ENCODE peak calls at places on chromosome 21, in ten cellular contexts. A is T-helper 2 cell; B is LNCaP clone FGC; L is stimulated activated CD4-positive, alpha-beta T cell treated with anti-CD3 and anti-CD28 coated beads, Interleukin-4, amount 100 ng/mL, for 1 hour; Q is COR-L47; H is transverse colon; S is HEK293T; M is CD8-positive, alpha-beta memory T cell; G is A549; F is activated naive CD4-positive, alpha-beta T cell treated with anti-CD3 and anti-CD28 coated beads, Interleukin-2, amount 50 U/mL, for 16 hours. O is an unnamed sample.

GRCh38 chr21:34185051-34185750 is 111.8 kb downstream of the MRPS6 start:
- DNase-seq in F (no peak), S (no peak), Q (no peak), G (no peak), B (no peak), H (no peak), A (no peak), L (no peak), M (no peak), O (no peak)

GRCh38 chr21:45557611-45558043 is 15.4 kb upstream of the SLC19A1 start:
- DNase-seq in L (no peak), Q (no peak), A (peak), H (no peak), M (no peak), B (no peak), G (no peak), S (no peak), F (no peak), O (no peak)

GRCh38 chr21:45581322-45581712 is 39.1 kb upstream of the SLC19A1 start:
- DNase-seq in F (no peak), G (no peak), H (peak), B (no peak), S (no peak), M (no peak), A (no peak), L (no peak), Q (no peak), O (no peak)

GRCh38 chr21:17454315-17455027 is 58.4 kb upstream of the CXADR start:
- DNase-seq in H (no peak), G (peak), B (peak), Q (no peak), S (peak), F (peak), M (no peak), A (no peak), L (peak), O (no peak)

GRCh38 chr21:46316708-46317324 is 6.9 kb downstream of the C21orf58 start:
- DNase-seq in Q (no peak), G (no peak), F (no peak), B (no peak), L (no peak), M (no peak), S (peak), H (no peak), A (no peak), O (no peak)

GRCh38 chr21:45456836-45457160 is 51.8 kb downstream of the COL18A1 start:
- DNase-seq in M (no peak), A (no peak), S (no peak), Q (no peak), B (no peak), F (no peak), H (no peak), G (no peak), L (no peak), O (no peak)

GRCh38 chr21:34668803-34669148 is at the start of gene CLIC6:
- DNase-seq in H (peak), F (no peak), Q (no peak), L (no peak), A (no peak), G (no peak), S (no peak), M (no peak), B (no peak), O (no peak)

GRCh38 chr21:28431022-28431421 is 561.7 kb downstream of the LTN1 start:
- DNase-seq in S (no peak), G (no peak), L (no peak), F (no peak), H (no peak), M (no peak), A (no peak), B (peak), Q (no peak), O (no peak)

GRCh38 chr21:36075171-36075570 is 5.3 kb downstream of the CBR1 start:
- DNase-seq in Q (no peak), A (no peak), H (no peak), L (no peak), F (no peak), S (no peak), G (no peak), M (no peak), B (no peak), O (no peak)

GRCh38 chr21:43645414-43645891 is 13.8 kb downstream of the HSF2BP start:
- DNase-seq in F (no peak), B (no peak), Q (peak), L (no peak), G (peak), H (peak), M (no peak), S (peak), A (no peak), O (no peak)

GRCh38 chr21:29719561-29719960 is 220.2 kb downstream of the GRIK1 start:
- DNase-seq in S (no peak), Q (no peak), A (no peak), G (no peak), M (no peak), F (no peak), B (no peak), H (no peak), L (no peak), O (no peak)

GRCh38 chr21:16370176-16370575 is 640.4 kb downstream of the USP25 start:
- DNase-seq in L (no peak), H (no peak), A (no peak), M (no peak), S (no peak), F (no peak), B (peak), Q (peak), G (no peak), O (no peak)

GRCh38 chr21:19031956-19032355 is 628.4 kb upstream of the TMPRSS15 start:
- DNase-seq in G (no peak), A (no peak), Q (peak), M (no peak), F (no peak), B (no peak), S (no peak), H (no peak), L (no peak), O (no peak)

GRCh38 chr21:41857771-41858300 is 21.3 kb downstream of the PRDM15 start:
- DNase-seq in F (no peak), H (no peak), Q (no peak), M (no peak), L (no peak), G (no peak), A (no peak), S (no peak), B (no peak), O (no peak)

GRCh38 chr21:44427241-44428120 is 27.8 kb upstream of the LRRC3 start:
- DNase-seq in M (no peak), G (no peak), L (no peak), F (no peak), H (no peak), A (no peak), B (no peak), S (no peak), Q (peak), O (no peak)

GRCh38 chr21:44528634-44528995 is 11.4 kb downstream of the KRTAP10-1 start:
- DNase-seq in F (no peak), G (no peak), S (no peak), M (no peak), Q (no peak), A (peak), B (no peak), H (no peak), L (no peak), O (no peak)

GRCh38 chr21:26389971-26390641 is 183.0 kb downstream of the CYYR1 start:
- DNase-seq in M (no peak), Q (no peak), F (no peak), L (no peak), G (peak), S (no peak), B (no peak), H (no peak), A (no peak), O (no peak)

GRCh38 chr21:44506279-44507255 is 33.4 kb downstream of the KRTAP10-1 start:
- DNase-seq in F (no peak), S (no peak), Q (no peak), A (no peak), M (no peak), H (no peak), B (no peak), L (no peak), G (no peak), O (no peak)

GRCh38 chr21:45290948-45291612 is 3.4 kb upstream of the POFUT2 start:
- DNase-seq in B (no peak), G (no peak), S (no peak), F (no peak), M (no peak), A (no peak), H (no peak), L (no peak), Q (no peak), O (no peak)

GRCh38 chr21:29163381-29164115 is 33.1 kb downstream of the MAP3K7CL start:
- DNase-seq in M (no peak), A (no peak), F (no peak), H (no peak), B (no peak), Q (no peak), L (no peak), S (no peak), G (no peak), O (no peak)

GRCh38 chr21:30057108-30057507 is 109.5 kb downstream of the CLDN17 start:
- DNase-seq in Q (no peak), L (no peak), B (no peak), M (no peak), A (no peak), S (no peak), F (no peak), H (no peak), G (no peak), O (no peak)

GRCh38 chr21:29316029-29316742 is 17.5 kb downstream of the BACH1 start:
- DNase-seq in A (no peak), S (no peak), G (no peak), Q (no peak), B (no peak), L (no peak), H (no peak), M (no peak), F (no peak), O (no peak)

GRCh38 chr21:45584786-45585185 is 42.5 kb upstream of the SLC19A1 start:
- DNase-seq in F (no peak), B (no peak), G (no peak), Q (no peak), S (no peak), A (no peak), M (no peak), L (no peak), H (no peak), O (no peak)

GRCh38 chr21:45112371-45112770 is 38.0 kb downstream of the ADARB1 start:
- DNase-seq in G (no peak), S (no peak), M (no peak), H (no peak), Q (no peak), A (no peak), L (no peak), B (no peak), F (no peak), O (no peak)

GRCh38 chr21:34333150-34333739 is 30.6 kb upstream of the KCNE2 start:
- DNase-seq in H (no peak), M (no peak), Q (no peak), F (no peak), S (no peak), B (no peak), G (no peak), A (no peak), L (no peak), O (no peak)

GRCh38 chr21:31484219-31484618 is 140.2 kb upstream of the TIAM1 start:
- DNase-seq in L (no peak), F (no peak), A (no peak), Q (peak), H (no peak), B (no peak), M (no peak), G (no peak), S (no peak), O (no peak)

GRCh38 chr21:45833437-45833836 is 148.1 kb upstream of the COL6A1 start:
- DNase-seq in M (no peak), H (no peak), F (no peak), B (no peak), Q (no peak), A (no peak), L (no peak), S (no peak), G (no peak), O (no peak)

GRCh38 chr21:41923641-41924342 is 30.0 kb downstream of the C2CD2 start:
- DNase-seq in H (no peak), B (no peak), G (no peak), A (no peak), F (no peak), M (no peak), Q (no peak), L (no peak), S (no peak), O (no peak)

GRCh38 chr21:37074195-37074510 is 1.1 kb downstream of the TTC3 start:
- DNase-seq in S (peak), M (no peak), A (no peak), Q (no peak), B (no peak), L (no peak), G (peak), H (no peak), F (no peak), O (no peak)

GRCh38 chr21:46253610-46254124 is 25.1 kb upstream of the LSS start:
- DNase-seq in A (no peak), Q (no peak), S (no peak), M (no peak), B (no peak), G (no peak), F (peak), L (peak), H (no peak), O (no peak)

O was measured in CD8-positive, alpha-beta T cell.